ENCODE peak calls at places on chromosomes 4 and X, in ten cellular contexts. One of them, this sample, is unnamed.

GRCh38 chr4:7842384-7843279 is 97.0 kb downstream of the AFAP1 start:
- DNase-seq in brain microvascular endothelial cell: peak
- DNase-seq in heart left ventricle: no peak
- DNase-seq in BJ: peak
- DNase-seq in uterus: peak
- DNase-seq in AG10803: peak
- DNase-seq in A549: peak
- DNase-seq in dorsolateral prefrontal cortex: no peak
- DNase-seq in HCT116: peak
- DNase-seq in NB4: no peak
- DNase-seq in this sample: peak

GRCh38 chrX:15350329-15350996 is 15.1 kb upstream of the PIGA start:
- DNase-seq in BJ: no peak
- DNase-seq in heart left ventricle: no peak
- DNase-seq in A549: no peak
- DNase-seq in uterus: no peak
- DNase-seq in NB4: no peak
- DNase-seq in HCT116: no peak
- DNase-seq in dorsolateral prefrontal cortex: no peak
- DNase-seq in brain microvascular endothelial cell: no peak
- DNase-seq in AG10803: no peak
- DNase-seq in this sample: no peak

GRCh38 chrX:112868586-112868985 is 28.0 kb upstream of the AMOT start:
- DNase-seq in BJ: no peak
- DNase-seq in AG10803: no peak
- DNase-seq in uterus: no peak
- DNase-seq in A549: no peak
- DNase-seq in heart left ventricle: no peak
- DNase-seq in HCT116: no peak
- DNase-seq in NB4: no peak
- DNase-seq in brain microvascular endothelial cell: no peak
- DNase-seq in dorsolateral prefrontal cortex: no peak
- DNase-seq in this sample: no peak

GRCh38 chrX:41723821-41724220 is at the start of gene GPR82:
- DNase-seq in dorsolateral prefrontal cortex: no peak
- DNase-seq in A549: no peak
- DNase-seq in BJ: no peak
- DNase-seq in heart left ventricle: no peak
- DNase-seq in brain microvascular endothelial cell: no peak
- DNase-seq in AG10803: no peak
- DNase-seq in NB4: peak
- DNase-seq in uterus: no peak
- DNase-seq in HCT116: no peak
- DNase-seq in this sample: no peak

GRCh38 chr4:3317011-3317655 is 24.3 kb downstream of the RGS12 start:
- DNase-seq in dorsolateral prefrontal cortex: peak
- DNase-seq in heart left ventricle: peak
- DNase-seq in NB4: no peak
- DNase-seq in BJ: no peak
- DNase-seq in brain microvascular endothelial cell: no peak
- DNase-seq in AG10803: no peak
- DNase-seq in HCT116: no peak
- DNase-seq in uterus: no peak
- DNase-seq in A549: no peak
- DNase-seq in this sample: no peak

GRCh38 chrX:155544886-155545285 is 67.9 kb downstream of the TMLHE start:
- DNase-seq in A549: no peak
- DNase-seq in brain microvascular endothelial cell: peak
- DNase-seq in BJ: no peak
- DNase-seq in AG10803: peak
- DNase-seq in HCT116: no peak
- DNase-seq in uterus: no peak
- DNase-seq in NB4: no peak
- DNase-seq in heart left ventricle: no peak
- DNase-seq in dorsolateral prefrontal cortex: no peak
- DNase-seq in this sample: no peak

GRCh38 chr4:88187766-88188165 is 29.3 kb upstream of the ABCG2 start:
- DNase-seq in AG10803: no peak
- DNase-seq in HCT116: no peak
- DNase-seq in heart left ventricle: no peak
- DNase-seq in uterus: no peak
- DNase-seq in NB4: no peak
- DNase-seq in BJ: no peak
- DNase-seq in brain microvascular endothelial cell: no peak
- DNase-seq in dorsolateral prefrontal cortex: no peak
- DNase-seq in A549: no peak
- DNase-seq in this sample: no peak

GRCh38 chr4:7769936-7770674 is 169.6 kb downstream of the AFAP1 start:
- DNase-seq in heart left ventricle: no peak
- DNase-seq in BJ: no peak
- DNase-seq in HCT116: no peak
- DNase-seq in NB4: peak
- DNase-seq in AG10803: peak
- DNase-seq in A549: peak
- DNase-seq in dorsolateral prefrontal cortex: no peak
- DNase-seq in brain microvascular endothelial cell: no peak
- DNase-seq in uterus: no peak
- DNase-seq in this sample: peak

GRCh38 chr4:117157360-117157759 is 72.0 kb upstream of the TRAM1L1 start:
- DNase-seq in dorsolateral prefrontal cortex: no peak
- DNase-seq in BJ: no peak
- DNase-seq in AG10803: no peak
- DNase-seq in A549: no peak
- DNase-seq in brain microvascular endothelial cell: no peak
- DNase-seq in NB4: no peak
- DNase-seq in heart left ventricle: no peak
- DNase-seq in uterus: no peak
- DNase-seq in HCT116: no peak
- DNase-seq in this sample: no peak

GRCh38 chr4:11106190-11106589 is 322.5 kb downstream of the HS3ST1 start:
- DNase-seq in brain microvascular endothelial cell: no peak
- DNase-seq in A549: no peak
- DNase-seq in AG10803: no peak
- DNase-seq in HCT116: no peak
- DNase-seq in uterus: no peak
- DNase-seq in heart left ventricle: no peak
- DNase-seq in NB4: no peak
- DNase-seq in dorsolateral prefrontal cortex: no peak
- DNase-seq in BJ: no peak
- DNase-seq in this sample: peak

GRCh38 chr4:36280555-36280954 is 861 bp upstream of the DTHD1 start:
- DNase-seq in uterus: no peak
- DNase-seq in BJ: no peak
- DNase-seq in HCT116: no peak
- DNase-seq in A549: no peak
- DNase-seq in brain microvascular endothelial cell: no peak
- DNase-seq in dorsolateral prefrontal cortex: peak
- DNase-seq in AG10803: no peak
- DNase-seq in NB4: no peak
- DNase-seq in heart left ventricle: no peak
- DNase-seq in this sample: no peak

GRCh38 chr4:140141196-140141845 is 12.7 kb downstream of the MAML3 start:
- DNase-seq in A549: no peak
- DNase-seq in NB4: no peak
- DNase-seq in HCT116: no peak
- DNase-seq in dorsolateral prefrontal cortex: no peak
- DNase-seq in AG10803: no peak
- DNase-seq in brain microvascular endothelial cell: no peak
- DNase-seq in heart left ventricle: no peak
- DNase-seq in BJ: no peak
- DNase-seq in uterus: no peak
- DNase-seq in this sample: no peak

GRCh38 chrX:47148946-47149345 is 3.9 kb downstream of the RBM10 start:
- DNase-seq in uterus: no peak
- DNase-seq in BJ: no peak
- DNase-seq in heart left ventricle: no peak
- DNase-seq in dorsolateral prefrontal cortex: no peak
- DNase-seq in HCT116: no peak
- DNase-seq in AG10803: no peak
- DNase-seq in A549: no peak
- DNase-seq in brain microvascular endothelial cell: no peak
- DNase-seq in NB4: no peak
- DNase-seq in this sample: no peak

GRCh38 chrX:154304901-154305300 is 9.3 kb downstream of the TKTL1 start:
- DNase-seq in NB4: no peak
- DNase-seq in dorsolateral prefrontal cortex: no peak
- DNase-seq in brain microvascular endothelial cell: no peak
- DNase-seq in A549: no peak
- DNase-seq in BJ: no peak
- DNase-seq in HCT116: no peak
- DNase-seq in AG10803: no peak
- DNase-seq in heart left ventricle: no peak
- DNase-seq in uterus: no peak
- DNase-seq in this sample: no peak

GRCh38 chrX:118239471-118239870 is 106.4 kb upstream of the WDR44 start:
- DNase-seq in brain microvascular endothelial cell: no peak
- DNase-seq in dorsolateral prefrontal cortex: no peak
- DNase-seq in HCT116: no peak
- DNase-seq in NB4: no peak
- DNase-seq in uterus: no peak
- DNase-seq in heart left ventricle: no peak
- DNase-seq in A549: no peak
- DNase-seq in BJ: no peak
- DNase-seq in AG10803: no peak
- DNase-seq in this sample: peak

GRCh38 chrX:124414281-124414680 is 67.9 kb downstream of the SH2D1A start:
- DNase-seq in uterus: no peak
- DNase-seq in dorsolateral prefrontal cortex: no peak
- DNase-seq in A549: no peak
- DNase-seq in heart left ventricle: no peak
- DNase-seq in NB4: no peak
- DNase-seq in HCT116: no peak
- DNase-seq in BJ: no peak
- DNase-seq in brain microvascular endothelial cell: no peak
- DNase-seq in AG10803: no peak
- DNase-seq in this sample: no peak

GRCh38 chrX:19824603-19825002 is 62.8 kb downstream of the SH3KBP1 start:
- DNase-seq in A549: no peak
- DNase-seq in AG10803: peak
- DNase-seq in dorsolateral prefrontal cortex: no peak
- DNase-seq in uterus: no peak
- DNase-seq in heart left ventricle: no peak
- DNase-seq in brain microvascular endothelial cell: peak
- DNase-seq in HCT116: no peak
- DNase-seq in NB4: no peak
- DNase-seq in BJ: no peak
- DNase-seq in this sample: peak

GRCh38 chr4:165953181-165953580 is 80.1 kb downstream of the TLL1 start:
- DNase-seq in AG10803: no peak
- DNase-seq in uterus: no peak
- DNase-seq in A549: no peak
- DNase-seq in heart left ventricle: no peak
- DNase-seq in NB4: no peak
- DNase-seq in dorsolateral prefrontal cortex: no peak
- DNase-seq in brain microvascular endothelial cell: no peak
- DNase-seq in HCT116: no peak
- DNase-seq in BJ: no peak
- DNase-seq in this sample: no peak

GRCh38 chr4:98387345-98388017 is 126.3 kb downstream of the RAP1GDS1 start:
- DNase-seq in dorsolateral prefrontal cortex: no peak
- DNase-seq in AG10803: no peak
- DNase-seq in HCT116: no peak
- DNase-seq in uterus: no peak
- DNase-seq in A549: no peak
- DNase-seq in NB4: no peak
- DNase-seq in BJ: no peak
- DNase-seq in heart left ventricle: no peak
- DNase-seq in brain microvascular endothelial cell: no peak
- DNase-seq in this sample: no peak

GRCh38 chr4:1512738-1513660 is 106.8 kb upstream of the NKX1-1 start:
- DNase-seq in NB4: no peak
- DNase-seq in A549: peak
- DNase-seq in dorsolateral prefrontal cortex: no peak
- DNase-seq in brain microvascular endothelial cell: no peak
- DNase-seq in BJ: no peak
- DNase-seq in HCT116: peak
- DNase-seq in heart left ventricle: peak
- DNase-seq in uterus: peak
- DNase-seq in AG10803: peak
- DNase-seq in this sample: no peak
- TF ChIP-seq CTCF in NB4: no peak
- TF ChIP-seq CTCF in A549: peak
- TF ChIP-seq CTCF in dorsolateral prefrontal cortex: no peak
- TF ChIP-seq CTCF in brain microvascular endothelial cell: peak
- TF ChIP-seq CTCF in BJ: peak
- TF ChIP-seq CTCF in HCT116: peak
- TF ChIP-seq CTCF in heart left ventricle: peak
- TF ChIP-seq CTCF in uterus: peak
- TF ChIP-seq CTCF in AG10803: peak
- TF ChIP-seq CTCF in this sample: no peak

GRCh38 chr4:174713181-174713580 is 115.9 kb downstream of the GLRA3 start:
- DNase-seq in HCT116: no peak
- DNase-seq in uterus: no peak
- DNase-seq in NB4: no peak
- DNase-seq in A549: no peak
- DNase-seq in AG10803: no peak
- DNase-seq in heart left ventricle: no peak
- DNase-seq in dorsolateral prefrontal cortex: no peak
- DNase-seq in brain microvascular endothelial cell: no peak
- DNase-seq in BJ: no peak
- DNase-seq in this sample: no peak
- H3K4me3 ChIP-seq in HCT116: no peak
- H3K4me3 ChIP-seq in uterus: no peak
- H3K4me3 ChIP-seq in NB4: no peak
- H3K4me3 ChIP-seq in A549: no peak
- H3K4me3 ChIP-seq in AG10803: no peak
- H3K4me3 ChIP-seq in heart left ventricle: no peak
- H3K4me3 ChIP-seq in dorsolateral prefrontal cortex: no peak
- H3K4me3 ChIP-seq in brain microvascular endothelial cell: no peak
- H3K4me3 ChIP-seq in BJ: no peak
- H3K4me3 ChIP-seq in this sample: no peak

DNA sequence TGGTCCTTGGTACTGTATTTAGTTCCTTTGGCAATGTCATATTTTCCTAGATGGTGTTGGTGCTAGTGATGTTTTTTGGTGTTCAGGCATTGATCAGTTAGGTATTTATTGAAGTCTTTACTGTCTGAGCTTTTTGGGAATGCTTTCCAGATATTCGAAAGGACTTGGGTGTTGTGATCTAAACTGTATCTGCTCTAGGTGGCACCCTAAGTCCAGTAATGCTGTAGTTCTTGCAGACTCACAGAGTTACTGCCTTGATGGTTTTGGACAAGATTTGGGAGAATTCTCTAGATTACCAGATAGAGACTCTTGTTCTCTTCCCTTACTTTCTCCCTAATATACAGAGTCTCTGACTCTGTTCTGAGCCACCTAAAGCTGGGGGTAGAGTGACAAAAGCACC is 513.6 kb upstream of the PITX2 start:
- DNase-seq in BJ: no peak
- DNase-seq in heart left ventricle: no peak
- DNase-seq in HCT116: peak
- DNase-seq in NB4: peak
- DNase-seq in brain microvascular endothelial cell: peak
- DNase-seq in dorsolateral prefrontal cortex: no peak
- DNase-seq in AG10803: peak
- DNase-seq in uterus: no peak
- DNase-seq in A549: no peak
- DNase-seq in this sample: peak
- TF ChIP-seq CTCF in BJ: peak
- TF ChIP-seq CTCF in heart left ventricle: no peak
- TF ChIP-seq CTCF in HCT116: peak
- TF ChIP-seq CTCF in NB4: no peak
- TF ChIP-seq CTCF in brain microvascular endothelial cell: peak
- TF ChIP-seq CTCF in dorsolateral prefrontal cortex: no peak
- TF ChIP-seq CTCF in AG10803: peak
- TF ChIP-seq CTCF in uterus: no peak
- TF ChIP-seq CTCF in A549: no peak
- TF ChIP-seq CTCF in this sample: peak

GRCh38 chrX:1109580-1110119 is 102.8 kb downstream of the CRLF2 start:
- DNase-seq in dorsolateral prefrontal cortex: no peak
- DNase-seq in A549: no peak
- DNase-seq in brain microvascular endothelial cell: no peak
- DNase-seq in NB4: no peak
- DNase-seq in HCT116: no peak
- DNase-seq in BJ: no peak
- DNase-seq in uterus: no peak
- DNase-seq in AG10803: no peak
- DNase-seq in heart left ventricle: no peak
- DNase-seq in this sample: no peak
- H3K4me3 ChIP-seq in dorsolateral prefrontal cortex: no peak
- H3K4me3 ChIP-seq in A549: no peak
- H3K4me3 ChIP-seq in brain microvascular endothelial cell: no peak
- H3K4me3 ChIP-seq in NB4: no peak
- H3K4me3 ChIP-seq in HCT116: no peak
- H3K4me3 ChIP-seq in BJ: no peak
- H3K4me3 ChIP-seq in uterus: no peak
- H3K4me3 ChIP-seq in AG10803: no peak
- H3K4me3 ChIP-seq in heart left ventricle: no peak
- H3K4me3 ChIP-seq in this sample: no peak